ENCODE peak calls at places on chromosomes 5 and 9, in seven cellular contexts. Y is HL-60, N is uterus, P is psoas muscle, Z is stomach, U is cardiac muscle cell, F is A549. G is an unnamed sample.

GRCh38 chr5:129905467-129906176 is 1.4 kb downstream of the CHSY3 start:
- DNase-seq in N (peak), U (peak), Y (no peak), P (peak), F (peak), Z (no peak), G (peak)

GRCh38 chr9:71608021-71608420 is 160.3 kb downstream of the CEMIP2 start:
- DNase-seq in N (no peak), Y (no peak), Z (no peak), F (no peak), P (no peak), U (no peak), G (no peak)

GRCh38 chr5:37725185-37725584 is 114.7 kb downstream of the GDNF start:
- DNase-seq in P (no peak), Y (no peak), Z (no peak), U (no peak), F (no peak), N (no peak), G (no peak)

GRCh38 chr5:34529581-34530331 is 126.4 kb upstream of the RAI14 start:
- DNase-seq in Y (no peak), Z (no peak), P (no peak), N (no peak), F (no peak), U (no peak), G (no peak)

GRCh38 chr9:100884518-100884917 is 144.0 kb upstream of the PLPPR1 start:
- DNase-seq in Y (no peak), N (no peak), F (no peak), Z (no peak), U (peak), P (no peak), G (no peak)

GRCh38 chr5:168929656-168930055 is 350.5 kb upstream of the PANK3 start:
- DNase-seq in Z (no peak), N (no peak), F (no peak), U (no peak), Y (no peak), P (no peak), G (no peak)

GRCh38 chr9:83935276-83935890 is 14.2 kb upstream of the KIF27 start:
- DNase-seq in Y (no peak), P (no peak), Z (peak), U (no peak), F (no peak), N (no peak), G (no peak)

GRCh38 chr9:107489687-107490605 is at the start of gene KLF4:
- DNase-seq in F (peak), Y (peak), Z (peak), U (peak), N (peak), P (peak), G (peak)

GRCh38 chr9:76366275-76366674 is 28.0 kb downstream of the RFK start:
- DNase-seq in Y (no peak), N (no peak), Z (no peak), P (no peak), F (no peak), U (no peak), G (no peak)

GRCh38 chr5:179803651-179804598 is 2.7 kb downstream of the MGAT4B start:
- DNase-seq in Z (no peak), F (no peak), Y (peak), N (no peak), U (no peak), P (peak), G (peak)

GRCh38 chr9:133869674-133870419 is 122.3 kb downstream of the VAV2 start:
- DNase-seq in Z (no peak), N (no peak), F (no peak), Y (peak), U (peak), P (no peak), G (no peak)

GRCh38 chr5:61777292-61777691 is 445.2 kb downstream of the ZSWIM6 start:
- DNase-seq in F (no peak), P (no peak), Y (no peak), N (no peak), U (no peak), Z (no peak), G (no peak)

GRCh38 chr5:97118623-97119022 is 23.8 kb downstream of the LIX1 start:
- DNase-seq in F (no peak), U (no peak), N (no peak), Y (no peak), Z (no peak), P (no peak), G (no peak)

GRCh38 chr9:106644661-106645060 is 218.3 kb upstream of the ZNF462 start:
- DNase-seq in P (no peak), Z (no peak), F (no peak), U (no peak), Y (no peak), N (no peak), G (no peak)

GRCh38 chr5:35902032-35902681 is 36.3 kb downstream of the CAPSL start:
- DNase-seq in F (no peak), Z (no peak), Y (no peak), N (no peak), P (no peak), U (no peak), G (no peak)

DNA sequence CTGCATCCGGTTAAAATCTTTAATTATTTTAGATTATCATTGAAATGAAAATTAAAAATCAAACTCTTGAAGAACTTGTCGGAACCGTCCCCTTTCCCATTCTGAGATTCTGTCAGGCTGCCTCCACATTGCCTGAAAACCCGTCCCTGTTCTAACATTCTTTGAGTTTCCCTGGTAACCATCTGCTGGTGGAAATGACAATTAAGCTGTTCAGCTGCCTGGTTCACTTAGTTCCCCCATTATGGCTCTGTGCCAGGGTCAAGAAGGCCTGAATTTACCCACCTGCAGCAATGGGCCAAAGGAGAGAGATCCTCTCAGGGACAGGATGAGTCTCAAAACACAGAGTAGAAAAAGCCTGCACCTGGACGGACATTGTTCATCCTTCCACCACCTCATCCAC is 11.8 kb upstream of the TCOF1 start:
- DNase-seq in Y (no peak), U (no peak), N (no peak), P (no peak), Z (no peak), F (no peak), G (no peak)
- H3K27ac ChIP-seq in Y (no peak), U (no peak), N (no peak), P (no peak), Z (no peak), F (no peak), G (no peak)

DNA sequence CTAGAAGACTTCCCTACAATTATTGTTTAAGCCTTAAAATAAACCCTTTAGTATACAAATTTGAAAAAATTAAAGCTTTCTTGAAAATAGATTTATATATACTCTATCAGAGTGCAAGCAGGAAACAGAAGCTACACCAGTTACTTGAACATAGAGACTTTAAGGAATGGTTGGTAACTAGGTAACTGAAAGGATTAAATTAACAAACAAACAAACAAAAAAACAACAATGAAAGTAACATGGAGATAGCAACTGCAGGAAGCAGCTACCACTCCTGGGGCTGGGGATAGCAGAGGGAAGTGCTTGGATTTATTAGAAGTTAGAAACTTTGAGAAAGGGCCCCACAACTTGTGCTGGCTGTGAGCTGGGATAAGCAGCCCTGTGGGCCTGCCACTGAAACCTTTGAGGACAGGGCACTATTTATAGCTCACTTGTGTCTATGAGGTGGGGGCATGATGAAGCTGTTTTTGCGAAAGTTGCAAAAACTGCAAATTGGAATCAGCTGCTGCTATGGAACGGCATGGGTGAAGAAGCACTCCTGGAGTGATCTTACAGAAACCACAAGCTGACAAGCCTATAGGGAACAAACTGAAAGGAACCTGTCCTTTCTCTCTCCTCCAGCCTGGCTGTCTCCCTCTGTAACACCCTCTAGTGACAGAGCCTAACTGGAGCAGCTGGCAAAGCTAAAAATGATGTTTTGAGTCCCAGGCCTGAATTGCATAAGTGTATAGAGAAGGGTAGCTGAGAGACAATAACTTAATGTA is 91.3 kb upstream of the RANBP6 start:
- DNase-seq in F (peak), Y (peak), P (no peak), N (no peak), Z (no peak), U (peak), G (peak)
- TF ChIP-seq CTCF in F (peak), Y (peak), P (peak), N (no peak), Z (peak), U (peak), G (peak)

DNA sequence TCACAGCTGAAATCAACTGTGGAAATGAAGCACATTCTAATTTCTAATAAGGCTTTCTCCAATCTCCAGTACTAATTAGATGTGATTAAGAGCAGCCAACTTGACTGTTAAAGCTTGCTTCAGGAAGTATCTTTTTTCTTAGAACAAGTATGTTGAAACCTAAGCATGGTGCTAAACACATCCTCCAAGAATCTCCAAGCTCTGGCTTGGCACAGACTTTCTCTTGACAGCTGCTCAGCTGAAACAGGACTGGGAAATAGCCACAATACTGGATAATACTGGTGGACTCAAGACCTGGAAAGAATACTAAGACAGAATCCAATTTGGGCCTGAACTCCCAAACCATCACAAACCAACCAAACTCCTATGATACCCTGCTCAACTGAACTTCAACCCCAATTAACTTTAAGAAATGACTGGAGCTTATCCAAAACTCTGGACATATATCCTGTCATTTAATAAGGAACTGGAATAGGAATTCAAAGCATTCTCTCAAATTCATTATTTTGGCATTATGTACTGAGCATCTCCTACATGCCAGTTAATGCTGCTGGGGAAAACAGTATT is 16.2 kb downstream of the PRKAA1 start:
- DNase-seq in Y (no peak), U (no peak), Z (no peak), P (no peak), F (no peak), N (no peak), G (no peak)
- H3K27ac ChIP-seq in Y (no peak), U (peak), Z (no peak), P (no peak), F (no peak), N (no peak), G (no peak)

DNA sequence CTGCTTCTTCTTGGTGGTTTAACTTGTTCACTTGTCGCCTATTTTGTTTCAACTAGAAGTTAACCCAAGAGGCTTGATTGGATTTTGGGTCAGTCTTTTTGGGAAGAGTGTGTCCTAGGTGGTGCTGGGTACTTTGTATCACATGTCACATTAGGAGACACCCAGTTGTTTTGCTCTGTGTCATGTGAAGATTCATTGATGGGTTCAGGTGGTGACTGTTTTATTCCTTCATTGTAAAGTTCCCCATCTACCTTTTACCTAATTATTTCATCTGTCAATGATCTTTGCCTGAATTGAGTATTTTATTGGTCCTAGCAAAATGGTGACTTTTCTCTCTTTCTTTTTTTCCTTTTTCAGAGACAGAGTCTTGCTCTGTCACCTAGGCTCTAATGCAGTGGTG is 69.2 kb downstream of the RALGPS1 start:
- DNase-seq in N (no peak), P (no peak), Y (no peak), U (no peak), Z (no peak), F (no peak), G (no peak)
- TF ChIP-seq CTCF in N (no peak), P (no peak), Y (no peak), U (no peak), Z (no peak), F (no peak), G (no peak)

DNA sequence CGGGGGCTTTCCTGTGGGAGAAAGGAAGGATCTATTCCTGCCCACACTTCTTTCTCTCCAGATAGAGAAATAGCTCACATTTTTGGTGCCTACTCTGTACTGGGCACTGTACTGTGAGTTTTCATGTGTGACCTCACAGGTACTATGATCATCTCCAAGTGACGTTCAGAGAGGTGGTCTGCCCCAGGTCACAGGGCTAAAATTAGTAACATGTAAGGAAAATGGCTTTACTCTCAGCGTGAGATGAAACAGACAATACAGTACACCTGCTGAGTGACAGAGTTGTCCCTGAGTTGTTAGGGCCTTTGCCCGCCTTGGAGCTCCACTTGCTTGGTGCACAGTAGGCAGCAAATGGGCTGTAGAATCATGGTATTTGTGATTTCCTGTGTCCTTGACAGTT is 306.1 kb upstream of the DMRT1 start:
- DNase-seq in Z (no peak), U (peak), Y (no peak), P (no peak), N (no peak), F (no peak), G (no peak)
- H3K27ac ChIP-seq in Z (no peak), U (peak), Y (no peak), P (no peak), N (peak), F (no peak), G (peak)

DNA sequence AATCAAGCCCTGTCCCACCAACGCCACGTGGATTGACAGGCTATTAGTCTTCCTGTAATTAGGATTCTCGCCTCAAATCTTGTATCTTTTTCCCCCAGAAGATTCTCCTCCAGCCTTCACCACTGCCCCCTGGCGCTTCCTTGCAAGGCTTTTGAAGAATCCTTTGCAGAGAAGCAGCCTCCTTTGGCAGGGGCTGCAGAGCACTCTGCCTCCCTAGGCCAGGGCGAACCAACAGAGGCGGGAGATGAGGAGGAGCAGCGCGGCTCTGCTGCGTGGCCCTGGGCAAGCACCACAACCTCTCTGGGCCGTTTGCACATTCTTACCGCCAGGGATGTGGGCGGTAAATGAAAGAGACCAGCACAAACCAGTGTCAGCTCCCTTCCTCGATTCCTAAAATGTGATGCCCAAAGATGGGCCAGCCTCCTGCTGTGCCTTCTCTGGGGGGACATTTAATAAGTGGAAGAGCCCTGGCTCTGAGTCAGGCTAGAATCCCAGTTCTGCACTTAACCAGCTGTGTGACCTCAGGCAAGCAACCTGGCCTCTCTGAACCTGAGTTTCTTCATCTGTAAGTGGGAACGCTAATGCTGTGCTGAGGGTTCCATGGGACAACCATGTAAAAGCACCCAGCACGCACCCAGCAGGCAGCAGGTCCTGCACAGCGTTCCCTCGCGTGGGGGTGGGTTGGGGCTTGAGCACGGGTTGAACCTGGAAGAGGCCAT is 128.6 kb downstream of the KCNIP1 start:
- DNase-seq in Z (no peak), P (no peak), Y (no peak), U (no peak), F (peak), N (peak), G (peak)
- TF ChIP-seq CTCF in Z (no peak), P (no peak), Y (no peak), U (no peak), F (peak), N (no peak), G (peak)

GRCh38 chr9:136179101-136179616 is 25.8 kb downstream of the LHX3 start:
- DNase-seq in U (no peak), Z (no peak), Y (no peak), P (no peak), F (no peak), N (no peak), G (no peak)
- H3K27ac ChIP-seq in U (no peak), Z (no peak), Y (no peak), P (no peak), F (no peak), N (no peak), G (no peak)

DNA sequence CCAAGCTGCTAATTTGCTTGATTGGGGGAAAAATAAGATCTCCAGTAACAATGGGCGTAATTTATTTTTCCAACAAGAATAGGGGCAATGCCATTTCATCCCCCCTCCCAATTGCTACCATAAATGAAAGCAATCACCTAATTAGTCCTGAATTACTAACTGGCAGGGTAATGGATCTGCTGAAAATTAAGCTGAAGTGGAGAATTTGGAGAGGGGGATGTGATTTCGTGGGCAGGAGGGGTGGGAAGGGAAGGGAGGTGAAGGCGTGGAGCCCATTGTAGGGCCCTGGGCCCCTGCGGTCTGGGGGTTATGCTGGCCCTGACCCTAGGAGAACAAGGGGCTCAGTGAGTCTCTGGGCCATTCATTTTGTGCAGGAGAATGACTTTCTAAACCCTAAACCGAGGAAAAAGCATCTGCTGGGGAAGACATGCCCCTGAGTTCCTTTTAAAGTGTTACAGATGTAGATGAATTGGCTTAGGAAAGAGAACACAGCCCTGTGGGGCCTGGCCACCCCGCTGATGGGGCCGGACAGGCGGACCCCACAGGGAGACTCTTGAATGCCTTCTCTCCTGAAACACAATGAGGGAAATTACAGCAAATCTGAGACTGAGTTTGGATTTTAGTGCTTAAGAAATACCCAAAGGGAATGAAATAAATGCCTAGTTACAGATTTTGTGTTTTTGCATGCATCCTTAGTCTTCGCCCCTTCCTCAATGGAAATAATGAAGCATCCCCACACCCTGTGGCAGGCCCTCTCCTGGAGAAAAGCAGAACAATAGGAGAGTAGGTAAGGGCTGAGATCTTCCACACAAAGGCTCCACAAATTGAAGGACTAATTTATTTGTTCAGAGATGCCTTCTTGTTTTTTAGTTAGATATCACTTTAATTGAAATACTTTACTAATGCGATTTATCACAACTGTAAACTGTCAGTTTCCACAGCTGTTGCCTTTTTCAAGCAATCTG is 143.2 kb downstream of the PSAT1 start:
- DNase-seq in Y (no peak), N (no peak), U (no peak), F (no peak), P (no peak), Z (no peak), G (no peak)
- TF ChIP-seq CTCF in Y (no peak), N (no peak), U (no peak), F (no peak), P (no peak), Z (no peak), G (no peak)